ENCODE peak calls at places on chromosomes 1 and 21, in ten cellular contexts. A, D, L, U, P, T, Z, Y, H and I are unnamed samples.

GRCh38 chr21:21232320-21232719 is 234.1 kb downstream of the NCAM2 start:
- DNase-seq in A (peak; percentile 28), D (no peak), L (no peak), U (no peak), P (no peak), T (no peak), Z (peak; percentile 50), Y (peak; percentile 11), H (no peak), I (no peak)

GRCh38 chr1:23763040-23763577 is 15.1 kb upstream of the PITHD1 start:
- DNase-seq in A (no peak), D (no peak), L (no peak), U (no peak), P (no peak), T (no peak), Z (no peak), Y (no peak), H (no peak), I (no peak)

GRCh38 chr1:25890249-25891034 is 14.9 kb upstream of the PAQR7 start:
- DNase-seq in A (no peak), D (peak; percentile 22), L (no peak), U (peak; percentile 72), P (no peak), T (no peak), Z (peak; percentile 82), Y (no peak), H (no peak), I (no peak)

GRCh38 chr21:27393726-27394125 is 426.8 kb upstream of the ADAMTS5 start:
- DNase-seq in A (no peak), D (no peak), L (no peak), U (no peak), P (no peak), T (no peak), Z (peak; percentile 80), Y (no peak), H (no peak), I (no peak)

GRCh38 chr1:40385437-40386310 is 12.1 kb downstream of the SMAP2 start:
- DNase-seq in A (no peak), D (no peak), L (peak; percentile 65), U (no peak), P (no peak), T (peak; percentile 45), Z (peak; percentile 93), Y (no peak), H (peak; percentile 55), I (no peak)

GRCh38 chr1:156337052-156337887 is 822 bp downstream of the CCT3 start:
- DNase-seq in A (no peak), D (no peak), L (no peak), U (peak; percentile 21), P (no peak), T (no peak), Z (peak; percentile 8), Y (no peak), H (no peak), I (no peak)

GRCh38 chr1:228105269-228105995 is 2.3 kb upstream of the C1orf35 start:
- DNase-seq in A (no peak), D (no peak), L (no peak), U (no peak), P (no peak), T (no peak), Z (no peak), Y (no peak), H (no peak), I (no peak)

GRCh38 chr1:27522148-27522859 is 32.3 kb upstream of the WASF2 start:
- DNase-seq in A (peak; percentile 89), D (no peak), L (peak; percentile 51), U (no peak), P (no peak), T (peak; percentile 38), Z (no peak), Y (peak; percentile 90), H (no peak), I (no peak)

GRCh38 chr1:207817166-207817565 is 65.3 kb downstream of the CD46 start:
- DNase-seq in A (no peak), D (no peak), L (no peak), U (no peak), P (no peak), T (no peak), Z (no peak), Y (no peak), H (no peak), I (no peak)

GRCh38 chr1:31881698-31882000 is 56.5 kb downstream of the PTP4A2 start:
- DNase-seq in A (no peak), D (no peak), L (no peak), U (no peak), P (no peak), T (no peak), Z (peak; percentile 19), Y (no peak), H (no peak), I (no peak)

GRCh38 chr1:149885364-149886111 is 13.8 kb upstream of the BOLA1 start:
- DNase-seq in A (peak; percentile 86), D (peak; percentile 93), L (peak; percentile 53), U (peak; percentile 86), P (peak; percentile 51), T (peak; percentile 48), Z (peak; percentile 78), Y (peak; percentile 83), H (no peak), I (no peak)

GRCh38 chr1:243890576-243890975 is 40.5 kb upstream of the AKT3 start:
- DNase-seq in A (no peak), D (no peak), L (no peak), U (no peak), P (no peak), T (no peak), Z (peak; percentile 51), Y (no peak), H (no peak), I (no peak)

GRCh38 chr1:86993269-86993985 is 79.0 kb downstream of the HS2ST1 start:
- DNase-seq in A (no peak), D (no peak), L (no peak), U (no peak), P (no peak), T (no peak), Z (peak; percentile 21), Y (no peak), H (no peak), I (no peak)

GRCh38 chr1:201786824-201787223 is 42.1 kb upstream of the IPO9 start:
- DNase-seq in A (no peak), D (peak; percentile 57), L (no peak), U (no peak), P (no peak), T (no peak), Z (no peak), Y (no peak), H (no peak), I (no peak)

GRCh38 chr1:11893907-11894251 is 32.3 kb downstream of the KIAA2013 start:
- DNase-seq in A (peak; percentile 38), D (no peak), L (peak; percentile 66), U (peak; percentile 63), P (peak; percentile 77), T (peak; percentile 55), Z (peak; percentile 39), Y (peak; percentile 54), H (peak; percentile 89), I (peak; percentile 54)